ENCODE peak calls at places on chromosomes 13 and 19, in four cellular contexts. O, A, R and I are unnamed samples.

GRCh38 chr19:50507376-50507775 is 3.6 kb downstream of the JOSD2 start:
- DNase-seq in O (no peak), A (no peak), R (no peak), I (no peak)

GRCh38 chr13:35164324-35164932 is 222.4 kb downstream of the NBEA start:
- DNase-seq in O (peak; percentile 63), A (no peak), R (no peak), I (no peak)

GRCh38 chr13:103157434-103158145 is 91.4 kb upstream of the SLC10A2 start:
- DNase-seq in O (no peak), A (no peak), R (no peak), I (no peak)

GRCh38 chr13:112703935-112704633 is 14.2 kb downstream of the ATP11A start:
- DNase-seq in O (no peak), A (peak; percentile 36), R (no peak), I (no peak)

GRCh38 chr19:32868206-32868950 is 1.2 kb downstream of the SLC7A9 start:
- DNase-seq in O (no peak), A (no peak), R (no peak), I (no peak)

GRCh38 chr13:114067381-114067885 is 65.0 kb downstream of the RASA3 start:
- DNase-seq in O (peak; percentile 43), A (no peak), R (no peak), I (no peak)

GRCh38 chr13:41751734-41752445 is 209.0 kb downstream of the VWA8 start:
- DNase-seq in O (no peak), A (no peak), R (no peak), I (no peak)

GRCh38 chr19:4740092-4740491 is 16.4 kb upstream of the DPP9 start:
- DNase-seq in O (no peak), A (no peak), R (no peak), I (no peak)

GRCh38 chr19:756232-756631 is 5.3 kb downstream of the MISP start:
- DNase-seq in O (peak; percentile 67), A (no peak), R (no peak), I (no peak)

GRCh38 chr13:44373601-44374347 is at the start of gene SERP2:
- DNase-seq in O (no peak), A (peak; percentile 56), R (no peak), I (peak; percentile 18)

GRCh38 chr19:47110521-47111080 is 3.0 kb downstream of the ZC3H4 start:
- DNase-seq in O (peak; percentile 26), A (no peak), R (no peak), I (peak; percentile 41)

GRCh38 chr13:51259359-51259645 is 37.1 kb downstream of the FAM124A start:
- DNase-seq in O (no peak), A (no peak), R (no peak), I (no peak)

GRCh38 chr13:71866173-71867091 is 572 bp downstream of the DACH1 start:
- DNase-seq in O (no peak), A (peak; percentile 12), R (peak; percentile 33), I (peak; percentile 54)

GRCh38 chr13:102847272-102848234 is 1.7 kb downstream of the ERCC5 start:
- DNase-seq in O (peak; percentile 26), A (no peak), R (no peak), I (no peak)

GRCh38 chr13:99690426-99691189 is 189.3 kb downstream of the TM9SF2 start:
- DNase-seq in O (no peak), A (no peak), R (no peak), I (no peak)

GRCh38 chr13:94860981-94861407 is 148.6 kb upstream of the SOX21 start:
- DNase-seq in O (peak; percentile 31), A (no peak), R (no peak), I (no peak)

GRCh38 chr13:91139232-91139631 is 208.3 kb upstream of the MIR17HG start:
- DNase-seq in O (no peak), A (no peak), R (no peak), I (no peak)
- H3K4me1 ChIP-seq in O (peaks cover 9% of the 10 kb centered on the region), A (no peaks in the 10 kb centered on the region), R (no peaks in the 10 kb centered on the region), I (peaks cover 24% of the 10 kb centered on the region)

GRCh38 chr19:9645466-9645865 is 24.4 kb upstream of the ZNF561 start:
- DNase-seq in O (peak; percentile 18), A (no peak), R (no peak), I (no peak)
- H3K27ac ChIP-seq in O (no peak overlapping the region), A (no peak overlapping the region), R (no peak overlapping the region), I (no peak overlapping the region)

GRCh38 chr13:45490068-45490467 is 25.3 kb downstream of the COG3 start:
- DNase-seq in O (peak; percentile 2), A (no peak), R (no peak), I (no peak)
- TF ChIP-seq CTCF in O (peak; percentile 47), A (no peak), R (peak; percentile 53), I (peak; percentile 27)

GRCh38 chr19:41327499-41328156 is 17.7 kb downstream of the CCDC97 start:
- DNase-seq in O (peak; percentile 81), A (peak; percentile 51), R (peak; percentile 93), I (peak; percentile 85)
- H3K4me1 ChIP-seq in O (peaks cover 64% of the 10 kb centered on the region), A (peaks cover 39% of the 10 kb centered on the region), R (peaks cover 50% of the 10 kb centered on the region), I (peaks cover 46% of the 10 kb centered on the region)